ENCODE peak calls at places on chromosome 1, in four cellular contexts. B is fibroblast of the aortic adventitia, I is cardiac fibroblast, N is H9. M is an unnamed sample.

GRCh38 chr1:26838474-26839338 is 12.2 kb downstream of the ZDHHC18 start:
- DNase-seq in B (no peak), I (no peak), N (no peak), M (peak; percentile 34)

GRCh38 chr1:21638531-21639341 is 30.4 kb downstream of the RAP1GAP start:
- DNase-seq in B (peak; percentile 12), I (peak; percentile 25), N (no peak), M (no peak)

GRCh38 chr1:157357111-157357510 is 195.2 kb downstream of the FCRL5 start:
- DNase-seq in B (no peak), I (no peak), N (no peak), M (no peak)

GRCh38 chr1:180923024-180923841 is 10.5 kb downstream of the KIAA1614 start:
- DNase-seq in B (no peak), I (peak; percentile 43), N (peak; percentile 96), M (no peak)

GRCh38 chr1:221085712-221086111 is 206.5 kb downstream of the HLX start:
- DNase-seq in B (no peak), I (no peak), N (no peak), M (no peak)

GRCh38 chr1:14136152-14136763 is 436.3 kb downstream of the PRDM2 start:
- DNase-seq in B (no peak), I (no peak), N (peak; percentile 88), M (no peak)

GRCh38 chr1:41379741-41380130 is 18.5 kb downstream of the FOXO6 start:
- DNase-seq in B (no peak), I (no peak), N (no peak), M (no peak)

GRCh38 chr1:43619996-43620920 is 29.7 kb upstream of the KDM4A start:
- DNase-seq in B (no peak), I (no peak), N (no peak), M (no peak)

M was measured in CD4-positive, alpha-beta T cell.